ENCODE peak calls at places on chromosomes 12 and 14, in five cellular contexts. F, Q, G, T and J are unnamed samples.

GRCh38 chr14:36973806-36974442 is 198.5 kb downstream of the SLC25A21 start:
- DNase-seq in F (no peak), Q (no peak), G (peak; percentile 64), T (no peak), J (peak; percentile 46)

GRCh38 chr12:43305065-43305464 is 246.9 kb downstream of the ADAMTS20 start:
- DNase-seq in F (no peak), Q (no peak), G (no peak), T (no peak), J (no peak)

GRCh38 chr12:73815072-73815660 is 722.5 kb upstream of the ATXN7L3B start:
- DNase-seq in F (no peak), Q (peak; percentile 67), G (no peak), T (no peak), J (no peak)

GRCh38 chr14:92310776-92311375 is 12.1 kb upstream of the SLC24A4 start:
- DNase-seq in F (no peak), Q (no peak), G (peak; percentile 56), T (no peak), J (no peak)

GRCh38 chr12:57887631-57888406 is 41.3 kb upstream of the CTDSP2 start:
- DNase-seq in F (no peak), Q (no peak), G (peak; percentile 77), T (no peak), J (peak; percentile 76)

GRCh38 chr12:124109760-124110159 is 136.7 kb downstream of the ZNF664 start:
- DNase-seq in F (peak; percentile 35), Q (peak; percentile 72), G (peak; percentile 17), T (no peak), J (peak; percentile 29)

GRCh38 chr14:65434216-65434850 is 21.8 kb downstream of the FUT8 start:
- DNase-seq in F (no peak), Q (no peak), G (no peak), T (no peak), J (no peak)

GRCh38 chr14:106877527-106877926 is 1351.1 kb downstream of the TMEM121 start:
- DNase-seq in F (no peak), Q (no peak), G (no peak), T (no peak), J (no peak)

GRCh38 chr12:125773033-125773432 is 707.8 kb downstream of the AACS start:
- DNase-seq in F (peak; percentile 58), Q (peak; percentile 72), G (no peak), T (peak; percentile 30), J (no peak)

GRCh38 chr12:43362910-43363694 is 188.9 kb downstream of the ADAMTS20 start:
- DNase-seq in F (peak; percentile 13), Q (no peak), G (no peak), T (no peak), J (peak; percentile 6)

GRCh38 chr12:71721781-71722511 is 32.7 kb upstream of the RAB21 start:
- DNase-seq in F (no peak), Q (no peak), G (no peak), T (no peak), J (no peak)

GRCh38 chr12:5344131-5344530 is 87.8 kb upstream of the NTF3 start:
- DNase-seq in F (no peak), Q (no peak), G (no peak), T (no peak), J (no peak)

GRCh38 chr14:104096318-104096717 is 10.8 kb downstream of the ASPG start:
- DNase-seq in F (no peak), Q (no peak), G (no peak), T (no peak), J (no peak)

GRCh38 chr14:80942158-80942738 is 710 bp upstream of the CEP128 start:
- DNase-seq in F (peak; percentile 30), Q (no peak), G (no peak), T (no peak), J (no peak)

GRCh38 chr12:60539592-60539991 is 943.8 kb downstream of the SLC16A7 start:
- DNase-seq in F (no peak), Q (no peak), G (peak; percentile 67), T (no peak), J (peak; percentile 4)

GRCh38 chr14:20516921-20517320 is 11.6 kb downstream of the RNASE10 start:
- DNase-seq in F (no peak), Q (no peak), G (peak; percentile 58), T (no peak), J (peak; percentile 40)

GRCh38 chr12:48021485-48022179 is 17.4 kb upstream of the COL2A1 start:
- DNase-seq in F (no peak), Q (no peak), G (no peak), T (no peak), J (peak; percentile 44)

GRCh38 chr12:111597731-111598636 is 1.1 kb downstream of the ATXN2 start:
- DNase-seq in F (peak; percentile 50), Q (peak; percentile 38), G (peak; percentile 28), T (peak; percentile 66), J (peak; percentile 36)

GRCh38 chr12:73678335-73678734 is 859.3 kb upstream of the ATXN7L3B start:
- DNase-seq in F (no peak), Q (no peak), G (no peak), T (no peak), J (no peak)

GRCh38 chr12:92408072-92408900 is 262.6 kb upstream of the BTG1 start:
- DNase-seq in F (peak; percentile 75), Q (peak; percentile 64), G (peak; percentile 49), T (peak; percentile 15), J (peak; percentile 39)

GRCh38 chr12:31482816-31483215 is 108.1 kb downstream of the DENND5B start:
- DNase-seq in F (no peak), Q (no peak), G (peak; percentile 17), T (no peak), J (peak; percentile 84)

GRCh38 chr14:69249603-69250002 is 10.4 kb upstream of the GALNT16 start:
- DNase-seq in F (no peak), Q (no peak), G (no peak), T (no peak), J (no peak)

GRCh38 chr12:102484017-102484731 is 3.8 kb upstream of the IGF1 start:
- DNase-seq in F (peak; percentile 75), Q (peak; percentile 73), G (peak; percentile 66), T (peak; percentile 58), J (peak; percentile 59)

GRCh38 chr12:119681139-119681538 is 13.2 kb downstream of the PRKAB1 start:
- DNase-seq in F (no peak), Q (no peak), G (no peak), T (no peak), J (no peak)

GRCh38 chr14:32473476-32473875 is 144.4 kb downstream of the AKAP6 start:
- DNase-seq in F (no peak), Q (no peak), G (no peak), T (no peak), J (peak; percentile 43)

GRCh38 chr14:55976219-55976618 is 142.0 kb upstream of the PELI2 start:
- DNase-seq in F (no peak), Q (no peak), G (no peak), T (no peak), J (no peak)

GRCh38 chr12:54549774-54550451 is 512 bp downstream of the PDE1B start:
- DNase-seq in F (peak; percentile 75), Q (peak; percentile 39), G (no peak), T (no peak), J (peak; percentile 21)

GRCh38 chr14:55038708-55039107 is 11.7 kb downstream of the SOCS4 start:
- DNase-seq in F (no peak), Q (no peak), G (no peak), T (no peak), J (no peak)

GRCh38 chr12:13171921-13172859 is 24.3 kb upstream of the EMP1 start:
- DNase-seq in F (no peak), Q (no peak), G (no peak), T (peak; percentile 76), J (peak; percentile 77)

GRCh38 chr12:17592472-17592871 is 497.5 kb downstream of the RERGL start:
- DNase-seq in F (no peak), Q (peak; percentile 53), G (no peak), T (no peak), J (no peak)

GRCh38 chr12:52249041-52249461 is 16.0 kb downstream of the KRT7 start:
- DNase-seq in F (no peak), Q (no peak), G (no peak), T (no peak), J (no peak)

GRCh38 chr12:117485984-117486839 is 124.8 kb upstream of the NOS1 start:
- DNase-seq in F (no peak), Q (no peak), G (no peak), T (no peak), J (no peak)

GRCh38 chr12:111404362-111405148 is 1.2 kb upstream of the SH2B3 start:
- DNase-seq in F (peak; percentile 88), Q (peak; percentile 93), G (peak; percentile 19), T (peak; percentile 33), J (peak; percentile 52)

GRCh38 chr14:99728981-99729451 is 44.9 kb downstream of the CYP46A1 start:
- DNase-seq in F (no peak), Q (no peak), G (no peak), T (no peak), J (no peak)

GRCh38 chr12:52232233-52232915 is 669 bp upstream of the KRT7 start:
- DNase-seq in F (no peak), Q (no peak), G (no peak), T (peak; percentile 23), J (peak; percentile 35)

GRCh38 chr12:93344876-93345275 is 32.8 kb upstream of the NUDT4 start:
- DNase-seq in F (no peak), Q (no peak), G (no peak), T (no peak), J (no peak)